ENCODE peak calls at places on chromosome 16, in seven cellular contexts. L is left lung, R is left ventricle myocardium inferior, U is SJCRH30, P is A549, M is A673, V is small intestine. J is an unnamed sample. For H3K4me1, the result is how much of the 10 kb centered on the place peaks cover.

GRCh38 chr16:79071424-79071823 is 529.1 kb downstream of the MAF start:
- DNase-seq in L (no peak), R (no peak), V (no peak), M (no peak), U (peak), P (no peak), J (no peak)

GRCh38 chr16:52785653-52786052 is 238.7 kb upstream of the TOX3 start:
- DNase-seq in U (no peak), L (no peak), V (no peak), M (no peak), R (no peak), P (no peak), J (peak)

GRCh38 chr16:3187798-3188674 is at the start of gene OR1F1:
- DNase-seq in L (no peak), M (peak), P (peak), V (no peak), U (peak), R (no peak), J (peak)

GRCh38 chr16:72371307-72372081 is 199.5 kb upstream of the PMFBP1 start:
- DNase-seq in L (no peak), M (no peak), P (no peak), V (no peak), U (no peak), R (no peak), J (peak)

GRCh38 chr16:88638323-88639230 is at the start of gene IL17C:
- DNase-seq in M (no peak), U (no peak), R (no peak), P (no peak), L (peak), V (peak), J (peak)

GRCh38 chr16:12436201-12436657 is 367.5 kb downstream of the CPPED1 start:
- DNase-seq in U (no peak), V (no peak), L (no peak), R (no peak), M (no peak), P (no peak), J (peak)

GRCh38 chr16:78524066-78524595 is 424.7 kb downstream of the WWOX start:
- DNase-seq in R (no peak), U (no peak), V (no peak), L (no peak), M (no peak), P (no peak), J (no peak)

GRCh38 chr16:89395150-89396142 is 94.9 kb downstream of the ANKRD11 start:
- DNase-seq in P (peak), R (peak), L (no peak), M (peak), U (peak), V (peak), J (no peak)

GRCh38 chr16:10923146-10923649 is 19.1 kb downstream of the DEXI start:
- DNase-seq in R (no peak), L (no peak), P (no peak), U (no peak), V (no peak), M (no peak), J (peak)

GRCh38 chr16:53022374-53022773 is 30.3 kb downstream of the CHD9NB start:
- DNase-seq in L (no peak), P (peak), V (peak), M (peak), R (no peak), U (peak), J (peak)

GRCh38 chr16:10961231-10961630 is 16.9 kb downstream of the CLEC16A start:
- DNase-seq in P (no peak), U (no peak), M (no peak), R (no peak), V (no peak), L (no peak), J (no peak)

GRCh38 chr16:81823111-81823510 is 44.0 kb downstream of the PLCG2 start:
- DNase-seq in L (peak), U (peak), R (peak), V (no peak), M (no peak), P (no peak), J (peak)

GRCh38 chr16:57282510-57283213 is 1.8 kb downstream of the PLLP start:
- DNase-seq in R (no peak), P (no peak), U (no peak), M (no peak), V (no peak), L (peak), J (no peak)
- H3K4me3 ChIP-seq in R (peak), P (no peak), U (no peak), M (no peak), V (no peak), L (peak), J (no peak)

DNA sequence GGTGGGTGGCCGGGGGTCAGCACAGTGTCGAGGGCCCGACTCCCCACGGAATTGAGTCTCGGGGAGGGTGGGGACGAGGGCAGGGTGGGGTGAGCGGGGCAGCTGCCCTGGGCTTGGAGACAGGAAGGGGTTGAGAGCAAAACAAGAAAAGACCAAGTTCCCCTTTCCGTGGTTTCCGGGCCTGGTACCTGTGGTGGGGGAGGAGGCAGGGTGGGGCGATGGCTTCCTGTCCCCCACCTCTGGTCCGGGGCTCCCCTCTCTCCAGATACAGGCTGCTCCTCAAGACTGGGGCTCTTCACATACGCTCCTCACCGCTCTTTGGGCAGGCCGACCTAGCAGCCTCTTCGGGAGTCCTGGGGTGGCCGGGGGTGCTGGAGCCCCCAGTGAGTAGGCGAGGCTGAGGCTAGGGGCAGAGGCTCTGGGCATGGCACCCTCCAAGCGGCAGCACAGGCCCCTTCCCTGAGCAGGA is 593 bp downstream of the CORO1A start:
- DNase-seq in L (peak), R (peak), P (no peak), M (no peak), V (peak), U (no peak), J (peak)
- H3K27ac ChIP-seq in L (peak), R (peak), P (peak), M (no peak), V (peak), U (no peak), J (no peak)

GRCh38 chr16:15985144-15985543 is 35.7 kb downstream of the ABCC1 start:
- DNase-seq in L (no peak), P (no peak), R (no peak), U (no peak), V (no peak), M (no peak), J (no peak)
- H3K4me1 ChIP-seq in L (under half), P (half or more), R (half or more), U (under half), V (under half), M (under half), J (under half)

DNA sequence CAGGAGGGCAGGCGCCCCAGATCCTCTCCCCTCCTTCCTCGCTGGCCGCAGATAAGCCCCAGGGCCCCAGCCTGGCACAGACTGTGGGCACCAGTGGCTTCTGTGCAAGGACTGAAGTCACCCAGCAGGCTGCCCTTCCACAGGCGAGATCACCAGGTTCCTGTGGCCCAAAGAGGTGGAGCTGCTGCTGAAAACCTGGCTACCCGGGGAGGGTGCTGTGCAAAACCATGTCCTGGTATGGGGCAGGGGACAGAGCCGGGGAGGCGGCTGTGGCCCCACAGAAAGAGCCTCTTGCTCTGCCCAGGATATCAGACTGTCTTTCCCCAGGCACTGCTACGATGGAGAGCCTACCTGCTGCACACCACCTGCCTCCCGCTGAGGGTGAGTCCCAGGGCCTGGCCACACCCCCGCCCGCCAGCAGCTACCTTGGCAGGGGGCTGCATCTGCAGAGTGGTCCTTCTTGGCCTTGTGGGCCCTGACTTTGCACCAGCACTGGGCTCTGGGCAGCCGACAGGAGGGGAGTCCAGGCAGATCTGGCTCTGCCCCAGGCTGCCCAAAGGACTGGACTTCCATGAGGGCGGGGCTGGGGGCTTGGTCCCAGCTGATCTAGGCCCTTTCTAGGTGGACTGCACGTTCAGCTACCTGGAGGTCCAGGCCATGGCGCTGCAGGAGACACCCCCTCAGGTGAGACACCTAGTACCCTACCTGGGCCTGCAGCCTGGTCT is 615 bp downstream of the CARMIL2 start:
- DNase-seq in P (no peak), M (no peak), U (no peak), R (no peak), V (no peak), L (no peak), J (no peak)
- H3K4me3 ChIP-seq in P (no peak), M (peak), U (no peak), R (peak), V (peak), L (no peak), J (peak)

J was measured in endodermal cell.